ENCODE peak calls at places on chromosomes 12 and 14, in four cellular contexts. U is mesenchymal stem cell; J is pancreas; T is naive thymus-derived CD4-positive, alpha-beta T cell. Q is an unnamed sample.

GRCh38 chr14:104355101-104355691 is 216.8 kb downstream of the KIF26A start:
- DNase-seq in U (no peak), J (peak; percentile 15), T (no peak), Q (no peak)

GRCh38 chr14:79896009-79896408 is 315.3 kb downstream of the DIO2 start:
- DNase-seq in J (no peak), U (peak; percentile 18), T (no peak), Q (no peak)

GRCh38 chr14:69572634-69573135 is 2.0 kb downstream of the CCDC177 start:
- DNase-seq in J (no peak), U (no peak), T (no peak), Q (no peak)

GRCh38 chr12:105562727-105563072 is 232.2 kb downstream of the C12orf75 start:
- DNase-seq in T (no peak), J (no peak), U (no peak), Q (no peak)

GRCh38 chr12:99810718-99811593 is 163.4 kb downstream of the GARIN6 start:
- DNase-seq in T (no peak), J (no peak), U (peak; percentile 27), Q (no peak)

GRCh38 chr12:120734210-120734609 is 8.6 kb downstream of the ACADS start:
- DNase-seq in U (no peak), T (no peak), J (no peak), Q (no peak)

GRCh38 chr12:75792687-75793086 is 238.9 kb downstream of the PHLDA1 start:
- DNase-seq in T (no peak), U (no peak), J (no peak), Q (no peak)

GRCh38 chr12:3453947-3454675 is 36.9 kb upstream of the PRMT8 start:
- DNase-seq in U (no peak), J (no peak), T (no peak), Q (no peak)

GRCh38 chr14:31239673-31240072 is 32.1 kb upstream of the HECTD1 start:
- DNase-seq in U (no peak), T (no peak), J (no peak), Q (no peak)

GRCh38 chr12:89862511-89863331 is 154.1 kb upstream of the ATP2B1 start:
- DNase-seq in T (peak; percentile 64), U (peak; percentile 36), J (no peak), Q (peak; percentile 23)

GRCh38 chr14:103662029-103662428 is 33.0 kb downstream of the KLC1 start:
- DNase-seq in T (no peak), U (no peak), J (no peak), Q (no peak)

GRCh38 chr14:105448706-105449111 is 25.9 kb upstream of the CRIP2 start:
- DNase-seq in U (peak; percentile 60), T (peak; percentile 70), J (peak; percentile 82), Q (peak; percentile 52)

GRCh38 chr12:88579572-88579940 is 715 bp downstream of the KITLG start:
- DNase-seq in T (no peak), J (peak; percentile 65), U (peak; percentile 55), Q (peak; percentile 25)

GRCh38 chr14:58677996-58678395 is 40.2 kb downstream of the DACT1 start:
- DNase-seq in J (no peak), T (no peak), U (no peak), Q (no peak)

GRCh38 chr14:75049731-75050201 is 1.5 kb downstream of the MLH3 start:
- DNase-seq in U (no peak), J (no peak), T (no peak), Q (no peak)

GRCh38 chr12:178715-179109 is 35.2 kb downstream of the SLC6A12 start:
- DNase-seq in U (no peak), J (no peak), T (no peak), Q (no peak)

GRCh38 chr14:54206477-54206876 is 190.3 kb upstream of the CDKN3 start:
- DNase-seq in T (no peak), J (no peak), U (no peak), Q (no peak)

GRCh38 chr12:130152386-130152785 is 9.9 kb upstream of the FZD10 start:
- DNase-seq in T (no peak), J (no peak), U (no peak), Q (no peak)

GRCh38 chr12:130145731-130146130 is 16.5 kb upstream of the FZD10 start:
- DNase-seq in U (no peak), J (no peak), T (no peak), Q (no peak)

GRCh38 chr12:130144256-130144655 is 18.0 kb upstream of the FZD10 start:
- DNase-seq in T (no peak), U (no peak), J (no peak), Q (no peak)

GRCh38 chr12:130146532-130146931 is 15.7 kb upstream of the FZD10 start:
- DNase-seq in U (no peak), T (no peak), J (no peak), Q (no peak)

GRCh38 chr12:130147875-130148596 is 14.2 kb upstream of the FZD10 start:
- DNase-seq in T (no peak), J (no peak), U (no peak), Q (no peak)
- H3K27me3 ChIP-seq in T (no peaks in the 10 kb centered on the region), J (no peaks in the 10 kb centered on the region), U (no peaks in the 10 kb centered on the region), Q (no peaks in the 10 kb centered on the region)

GRCh38 chr12:96402061-96402460 is 1.8 kb upstream of the CDK17 start:
- DNase-seq in J (no peak), U (no peak), T (no peak), Q (no peak)
- H3K4me3 ChIP-seq in J (no peak overlapping the region), U (no peak overlapping the region), T (no peak overlapping the region), Q (no peak overlapping the region)

GRCh38 chr12:133105620-133106019 is 24.5 kb downstream of the ZNF891 start:
- DNase-seq in T (no peak), U (peak; percentile 17), J (no peak), Q (no peak)
- H3K9me3 ChIP-seq in T (peaks cover 96% of the 10 kb centered on the region), U (peaks cover 99% of the 10 kb centered on the region), J (no peaks in the 10 kb centered on the region), Q (peaks cover 40% of the 10 kb centered on the region)

GRCh38 chr14:60642270-60642789 is 6.9 kb downstream of the SIX1 start:
- DNase-seq in T (no peak), J (peak; percentile 34), U (no peak), Q (no peak)

GRCh38 chr14:60642790-60643397 is 6.4 kb downstream of the SIX1 start:
- DNase-seq in T (no peak), J (no peak), U (no peak), Q (no peak)

GRCh38 chr14:60643443-60644402 is 5.6 kb downstream of the SIX1 start:
- DNase-seq in T (no peak), U (no peak), J (no peak), Q (no peak)

GRCh38 chr14:60640859-60641721 is 8.2 kb downstream of the SIX1 start:
- DNase-seq in T (no peak), J (no peak), U (no peak), Q (no peak)

GRCh38 chr14:60641722-60642269 is 7.5 kb downstream of the SIX1 start:
- DNase-seq in U (no peak), T (no peak), J (no peak), Q (no peak)
- H3K27me3 ChIP-seq in U (no peaks in the 10 kb centered on the region), T (no peaks in the 10 kb centered on the region), J (peaks cover 95% of the 10 kb centered on the region), Q (peaks cover 100% of the 10 kb centered on the region)

DNA sequence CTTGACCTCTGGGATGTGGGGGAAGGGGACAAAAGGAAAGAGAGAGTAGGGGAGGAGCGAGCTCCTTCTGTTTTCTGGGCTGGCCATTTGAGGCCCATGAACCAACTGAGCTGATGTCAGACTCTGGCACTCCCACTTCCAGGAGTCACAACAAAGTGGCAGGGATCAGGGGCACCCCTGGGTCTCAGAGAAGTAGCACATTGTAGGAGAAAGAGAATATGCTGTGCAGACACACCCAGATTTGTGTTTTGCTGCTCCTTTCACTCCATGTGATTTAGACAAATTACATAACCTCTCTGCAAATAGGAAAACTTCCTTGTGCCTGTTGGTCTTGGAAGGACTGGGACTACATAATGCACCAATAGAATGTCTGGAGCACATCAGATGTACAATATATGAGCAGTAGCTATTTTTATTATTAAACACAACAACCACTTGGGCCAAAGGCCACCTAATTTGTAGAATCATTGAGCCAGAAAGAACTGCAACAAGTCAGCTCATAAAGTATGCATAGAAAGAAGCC is 265.5 kb downstream of the ZFP36L1 start:
- DNase-seq in T (no peak), U (peak; percentile 68), J (peak; percentile 42), Q (peak; percentile 26)
- H3K4me3 ChIP-seq in T (no peak overlapping the region), U (no peak overlapping the region), J (no peak overlapping the region), Q (no peak overlapping the region)

GRCh38 chr12:93870020-93870795 is 193.0 kb downstream of the CRADD start:
- DNase-seq in U (no peak), T (no peak), J (no peak), Q (no peak)

GRCh38 chr12:93873561-93873960 is 196.4 kb downstream of the CRADD start:
- DNase-seq in T (no peak), J (no peak), U (no peak), Q (no peak)

GRCh38 chr12:93865751-93866150 is 188.6 kb downstream of the CRADD start:
- DNase-seq in U (no peak), T (no peak), J (no peak), Q (no peak)

GRCh38 chr12:93868771-93869170 is 191.6 kb downstream of the CRADD start:
- DNase-seq in U (no peak), J (no peak), T (no peak), Q (peak; percentile 66)
- H3K9me3 ChIP-seq in U (peaks cover 63% of the 10 kb centered on the region), J (no peaks in the 10 kb centered on the region), T (peaks cover 48% of the 10 kb centered on the region), Q (peaks cover 8% of the 10 kb centered on the region)

GRCh38 chr12:48010366-48010970 is 6.2 kb upstream of the COL2A1 start:
- DNase-seq in J (no peak), T (no peak), U (no peak), Q (no peak)
- H3K27me3 ChIP-seq in J (peaks cover 3% of the 10 kb centered on the region), T (peaks cover 7% of the 10 kb centered on the region), U (peaks cover 76% of the 10 kb centered on the region), Q (no peaks in the 10 kb centered on the region)

Q was measured in tibial nerve.